ENCODE peak calls at places on chromosomes 2 and 18, in seven cellular contexts. H is right atrium auricular region, X is body of pancreas, E is fibroblast of lung, Q is hepatocyte, Z is prostate gland, K is esophagus squamous epithelium. R is an unnamed sample.

GRCh38 chr2:29749843-29750242 is 171.5 kb downstream of the ALK start:
- DNase-seq in Z (no peak), H (no peak), E (no peak), K (no peak), X (no peak), Q (no peak), R (no peak)

GRCh38 chr18:77000527-77000926 is 132.1 kb downstream of the MBP start:
- DNase-seq in K (no peak), E (peak; percentile 46), Z (peak; percentile 30), H (no peak), Q (peak; percentile 69), X (peak; percentile 50), R (peak; percentile 67)

GRCh38 chr2:225895126-225895525 is 495.6 kb downstream of the NYAP2 start:
- DNase-seq in E (peak; percentile 36), X (no peak), H (no peak), Q (no peak), K (no peak), Z (no peak), R (no peak)

GRCh38 chr2:158845869-158846268 is 50.8 kb downstream of the DAPL1 start:
- DNase-seq in Q (no peak), K (no peak), X (no peak), Z (no peak), E (no peak), H (no peak), R (no peak)

GRCh38 chr18:3615374-3615773 is 165.4 kb downstream of the TGIF1 start:
- DNase-seq in E (no peak), Z (no peak), X (no peak), H (no peak), Q (no peak), K (no peak), R (no peak)

GRCh38 chr2:203683932-203684556 is 22.4 kb upstream of the CD28 start:
- DNase-seq in H (peak; percentile 75), K (no peak), E (peak; percentile 69), Z (no peak), Q (peak; percentile 70), X (no peak), R (peak; percentile 29)

GRCh38 chr2:189305291-189305943 is 125.9 kb upstream of the COL5A2 start:
- DNase-seq in X (no peak), H (no peak), K (no peak), Q (no peak), Z (no peak), E (no peak), R (no peak)

GRCh38 chr2:120132190-120132589 is 91.0 kb downstream of the TMEM185B start:
- DNase-seq in K (no peak), Z (no peak), H (no peak), E (peak; percentile 58), X (no peak), Q (no peak), R (no peak)

GRCh38 chr2:66570471-66570870 is 135.5 kb downstream of the MEIS1 start:
- DNase-seq in Z (no peak), K (no peak), H (no peak), E (no peak), X (no peak), Q (no peak), R (no peak)

GRCh38 chr2:23549051-23549450 is 164.1 kb downstream of the KLHL29 start:
- DNase-seq in K (no peak), Q (no peak), X (no peak), H (no peak), Z (no peak), E (no peak), R (no peak)

GRCh38 chr18:40012931-40013609 is 1942.0 kb upstream of the PIK3C3 start:
- DNase-seq in Z (no peak), Q (no peak), H (no peak), K (no peak), X (no peak), E (peak; percentile 51), R (no peak)

GRCh38 chr2:48249093-48249492 is 280.9 kb upstream of the STON1 start:
- DNase-seq in Q (no peak), Z (no peak), X (no peak), H (no peak), E (peak; percentile 92), K (no peak), R (no peak)

GRCh38 chr2:132564065-132564464 is 105.9 kb downstream of the LYPD1 start:
- DNase-seq in Z (no peak), E (no peak), K (no peak), H (no peak), Q (no peak), X (no peak), R (no peak)

GRCh38 chr2:215277942-215278341 is 33.9 kb upstream of the ATIC start:
- DNase-seq in Q (no peak), E (no peak), K (no peak), Z (no peak), H (no peak), X (no peak), R (no peak)

GRCh38 chr18:48842259-48843061 is 108.3 kb downstream of the SMAD7 start:
- DNase-seq in Z (no peak), H (no peak), K (no peak), X (peak; percentile 56), E (no peak), Q (no peak), R (no peak)

GRCh38 chr2:3635171-3636008 is 22.6 kb upstream of the ALLC start:
- DNase-seq in X (no peak), K (no peak), Z (no peak), H (no peak), E (no peak), Q (no peak), R (no peak)

GRCh38 chr2:84832772-84833461 is 48.0 kb downstream of the TRABD2A start:
- DNase-seq in Q (no peak), Z (no peak), X (no peak), E (no peak), K (no peak), H (no peak), R (peak; percentile 52)

GRCh38 chr2:69645026-69645425 is 1.5 kb upstream of the AAK1 start:
- DNase-seq in X (no peak), K (no peak), Q (no peak), H (no peak), Z (no peak), E (no peak), R (no peak)

GRCh38 chr18:22314001-22314400 is 103.7 kb downstream of the CTAGE1 start:
- DNase-seq in Q (no peak), K (no peak), Z (no peak), H (no peak), X (no peak), E (peak; percentile 80), R (no peak)

GRCh38 chr2:10909050-10909995 is 2.4 kb upstream of the KCNF1 start:
- DNase-seq in K (no peak), H (no peak), X (no peak), E (no peak), Z (no peak), Q (peak; percentile 50), R (no peak)

GRCh38 chr2:9781252-9781651 is 62.0 kb upstream of the TAF1B start:
- DNase-seq in Z (peak; percentile 59), E (no peak), Q (peak; percentile 23), K (no peak), X (no peak), H (no peak), R (no peak)

GRCh38 chr2:106161938-106162814 is 31.9 kb downstream of the UXS1 start:
- DNase-seq in X (peak; percentile 87), K (no peak), Q (peak; percentile 84), H (no peak), E (peak; percentile 24), Z (no peak), R (peak; percentile 87)

GRCh38 chr2:75089471-75089870 is 109.8 kb downstream of the TACR1 start:
- DNase-seq in E (no peak), Q (no peak), H (no peak), Z (no peak), X (no peak), K (no peak), R (no peak)

GRCh38 chr18:46843372-46843771 is 73.9 kb downstream of the PIAS2 start:
- DNase-seq in Q (no peak), X (no peak), H (no peak), E (no peak), Z (no peak), K (no peak), R (no peak)
- H3K4me3 ChIP-seq in Q (no peak overlapping the region), X (no peak overlapping the region), H (no peak overlapping the region), E (no peak overlapping the region), Z (no peak overlapping the region), K (no peak overlapping the region), R (no peak overlapping the region)

GRCh38 chr2:238257786-238258700 is 18.2 kb upstream of the HES6 start:
- DNase-seq in Z (no peak), Q (no peak), H (no peak), E (no peak), K (no peak), X (no peak), R (no peak)
- H3K27ac ChIP-seq in Z (no peak overlapping the region), Q (no peak overlapping the region), H (no peak overlapping the region), E (no peak overlapping the region), K (no peak overlapping the region), X (no peak overlapping the region), R (no peak overlapping the region)

GRCh38 chr2:100517556-100517955 is 45.2 kb upstream of the PDCL3 start:
- DNase-seq in Q (no peak), K (no peak), X (no peak), H (no peak), Z (no peak), E (no peak), R (no peak)
- TF ChIP-seq CTCF in Q (no peak), K (no peak), X (no peak), H (no peak), Z (no peak), E (no peak), R (no peak)

DNA sequence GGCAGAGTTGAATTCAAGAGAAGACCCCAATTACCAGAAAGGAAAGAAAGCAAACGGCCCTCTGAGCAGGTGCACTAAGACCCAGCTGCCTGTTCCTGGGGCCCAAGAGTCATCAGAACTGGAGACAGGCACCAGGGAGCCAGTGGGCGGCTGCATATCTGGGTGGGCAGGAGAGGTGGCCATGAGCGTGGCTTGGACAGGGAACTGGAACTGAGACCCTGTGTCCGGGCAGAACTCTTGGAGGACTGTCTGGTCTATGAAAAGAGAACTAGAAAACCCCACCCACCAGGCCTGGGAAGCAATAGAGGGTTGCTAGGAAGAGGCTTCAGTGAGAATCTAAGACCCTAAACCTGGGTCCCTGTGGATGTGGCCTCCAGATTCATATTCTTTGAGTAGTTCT is 147.1 kb downstream of the HDAC4 start:
- DNase-seq in K (no peak), X (no peak), Z (no peak), E (no peak), Q (no peak), H (no peak), R (no peak)
- H3K4me3 ChIP-seq in K (no peak overlapping the region), X (no peak overlapping the region), Z (no peak overlapping the region), E (no peak overlapping the region), Q (no peak overlapping the region), H (no peak overlapping the region), R (no peak overlapping the region)